ENCODE peak calls at places on chromosomes 13 and 19, in nine cellular contexts. U, T, S, J, C, E, P, F and Y are unnamed samples.

GRCh38 chr19:33665776-33666175 is 44.0 kb downstream of the CHST8 start:
- DNase-seq in U (no peak), T (no peak), S (no peak), J (peak; percentile 37), C (no peak), E (no peak), P (no peak), F (no peak), Y (no peak)

GRCh38 chr13:73842621-73843020 is 291.6 kb downstream of the KLF12 start:
- DNase-seq in U (no peak), T (no peak), S (no peak), J (no peak), C (no peak), E (no peak), P (no peak), F (no peak), Y (no peak)

GRCh38 chr13:38952827-38953226 is 37.8 kb downstream of the STOML3 start:
- DNase-seq in U (no peak), T (no peak), S (no peak), J (no peak), C (no peak), E (no peak), P (no peak), F (no peak), Y (no peak)

GRCh38 chr19:29798783-29799182 is 13.0 kb upstream of the CCNE1 start:
- DNase-seq in U (no peak), T (peak; percentile 65), S (no peak), J (no peak), C (no peak), E (no peak), P (peak; percentile 45), F (no peak), Y (no peak)

GRCh38 chr13:73767191-73767741 is 366.9 kb downstream of the KLF12 start:
- DNase-seq in U (no peak), T (no peak), S (peak; percentile 2), J (no peak), C (no peak), E (no peak), P (no peak), F (no peak), Y (no peak)

GRCh38 chr13:42272115-42272756 is at the start of gene AKAP11:
- DNase-seq in U (peak; percentile 11), T (peak; percentile 46), S (peak; percentile 39), J (peak; percentile 76), C (no peak), E (peak; percentile 26), P (peak; percentile 11), F (peak; percentile 42), Y (peak; percentile 74)

GRCh38 chr13:110422913-110423688 is 116.0 kb downstream of the COL4A2 start:
- DNase-seq in U (no peak), T (peak; percentile 73), S (no peak), J (no peak), C (no peak), E (no peak), P (no peak), F (no peak), Y (no peak)

GRCh38 chr19:55454787-55455243 is 6.6 kb downstream of the ISOC2 start:
- DNase-seq in U (no peak), T (peak; percentile 43), S (peak; percentile 23), J (no peak), C (no peak), E (no peak), P (no peak), F (no peak), Y (no peak)

GRCh38 chr19:7337380-7338194 is 11.2 kb upstream of the ARHGEF18 start:
- DNase-seq in U (no peak), T (no peak), S (no peak), J (no peak), C (no peak), E (no peak), P (no peak), F (no peak), Y (no peak)

GRCh38 chr13:31477961-31478360 is 261.4 kb upstream of the RXFP2 start:
- DNase-seq in U (no peak), T (peak; percentile 87), S (no peak), J (no peak), C (no peak), E (no peak), P (peak; percentile 70), F (no peak), Y (no peak)

GRCh38 chr13:40755082-40755755 is 15.8 kb downstream of the MRPS31 start:
- DNase-seq in U (no peak), T (no peak), S (no peak), J (no peak), C (no peak), E (no peak), P (no peak), F (no peak), Y (no peak)

GRCh38 chr19:13120817-13121216 is 2.8 kb downstream of the NACC1 start:
- DNase-seq in U (no peak), T (peak; percentile 75), S (no peak), J (no peak), C (no peak), E (no peak), P (no peak), F (no peak), Y (no peak)

GRCh38 chr19:34364830-34365462 is at the start of gene GPI:
- DNase-seq in U (peak; percentile 62), T (peak; percentile 29), S (peak; percentile 56), J (peak; percentile 77), C (no peak), E (peak; percentile 57), P (no peak), F (peak; percentile 63), Y (peak; percentile 80)

GRCh38 chr19:13463296-13463695 is 43.0 kb downstream of the CACNA1A start:
- DNase-seq in U (no peak), T (peak; percentile 3), S (no peak), J (no peak), C (no peak), E (no peak), P (peak; percentile 5), F (no peak), Y (no peak)